ENCODE peak calls at places on chromosomes 4 and X, in four cellular contexts. Y, G, H and C are unnamed samples.

GRCh38 chr4:141684785-141685184 is 48.4 kb downstream of the IL15 start:
- DNase-seq in Y (peak), G (no peak), H (no peak), C (no peak)

GRCh38 chr4:1749370-1749769 is 28.0 kb downstream of the TACC3 start:
- DNase-seq in Y (no peak), G (no peak), H (no peak), C (no peak)

GRCh38 chr4:17236686-17237085 is 275.2 kb downstream of the QDPR start:
- DNase-seq in Y (peak), G (no peak), H (no peak), C (no peak)

GRCh38 chr4:176187610-176188009 is 7.8 kb downstream of the SPATA4 start:
- DNase-seq in Y (peak), G (no peak), H (peak), C (no peak)

GRCh38 chrX:15988661-15989603 is 134.3 kb upstream of the AP1S2 start:
- DNase-seq in Y (peak), G (no peak), H (no peak), C (no peak)

GRCh38 chrX:29662101-29662500 is 553.3 kb upstream of the MAGEB2 start:
- DNase-seq in Y (peak), G (no peak), H (peak), C (no peak)

GRCh38 chr4:145618912-145619638 is at the start of gene MMAA:
- DNase-seq in Y (peak), G (peak), H (peak), C (peak)

GRCh38 chr4:172786039-172786792 is 382.4 kb upstream of the GALNT7 start:
- DNase-seq in Y (peak), G (no peak), H (peak), C (no peak)

GRCh38 chr4:1578301-1578781 is 105.8 kb downstream of the FAM53A start:
- DNase-seq in Y (no peak), G (peak), H (no peak), C (no peak)

GRCh38 chrX:47619486-47620302 is at the start of gene SYN1:
- DNase-seq in Y (peak), G (peak), H (no peak), C (peak)

GRCh38 chrX:67050760-67051159 is 411.9 kb upstream of the EDA2R start:
- DNase-seq in Y (no peak), G (no peak), H (no peak), C (no peak)

GRCh38 chr4:997375-998071 is 4.3 kb upstream of the SLC26A1 start:
- DNase-seq in Y (no peak), G (peak), H (no peak), C (no peak)

GRCh38 chr4:74886490-74886889 is 46.4 kb upstream of the PARM1 start:
- DNase-seq in Y (peak), G (no peak), H (peak), C (no peak)

GRCh38 chr4:40214661-40215418 is 18.0 kb downstream of the RHOH start:
- DNase-seq in Y (no peak), G (no peak), H (no peak), C (no peak)

GRCh38 chr4:5050520-5050955 is 742 bp upstream of the STK32B start:
- DNase-seq in Y (peak), G (no peak), H (no peak), C (no peak)

GRCh38 chrX:2679534-2680485 is 11.3 kb upstream of the CD99 start:
- DNase-seq in Y (peak), G (no peak), H (no peak), C (no peak)

GRCh38 chr4:79528241-79528706 is 120.2 kb upstream of the GK2 start:
- DNase-seq in Y (no peak), G (no peak), H (peak), C (no peak)

GRCh38 chr4:5142726-5143125 is 91.4 kb downstream of the STK32B start:
- DNase-seq in Y (peak), G (no peak), H (no peak), C (no peak)

GRCh38 chrX:101659601-101660063 is at the start of gene ARMCX2:
- DNase-seq in Y (peak), G (no peak), H (no peak), C (no peak)

GRCh38 chrX:7191681-7192110 is 43.7 kb upstream of the PUDP start:
- DNase-seq in Y (peak), G (no peak), H (no peak), C (no peak)

GRCh38 chr4:169117591-169118081 is 107.6 kb upstream of the CBR4 start:
- DNase-seq in Y (peak), G (no peak), H (no peak), C (no peak)

GRCh38 chr4:182968917-182969650 is 51.9 kb upstream of the DCTD start:
- DNase-seq in Y (no peak), G (no peak), H (no peak), C (no peak)

GRCh38 chrX:103357871-103358270 is 1.6 kb downstream of the TCEAL9 start:
- DNase-seq in Y (no peak), G (no peak), H (no peak), C (no peak)
- H3K27ac ChIP-seq in Y (no peak), G (no peak), H (peak), C (no peak)

GRCh38 chr4:46946914-46947313 is 37.9 kb upstream of the COX7B2 start:
- DNase-seq in Y (peak), G (no peak), H (no peak), C (no peak)
- H3K27ac ChIP-seq in Y (no peak), G (no peak), H (no peak), C (no peak)

GRCh38 chr4:15653864-15654391 is 1.2 kb downstream of the FBXL5 start:
- DNase-seq in Y (peak), G (no peak), H (no peak), C (no peak)

GRCh38 chr4:15651682-15652081 is 3.5 kb downstream of the FBXL5 start:
- DNase-seq in Y (peak), G (peak), H (no peak), C (no peak)

GRCh38 chr4:15652191-15652590 is 3.0 kb downstream of the FBXL5 start:
- DNase-seq in Y (peak), G (no peak), H (no peak), C (no peak)

GRCh38 chr4:15654556-15655222 is 468 bp downstream of the FBXL5 start:
- DNase-seq in Y (peak), G (peak), H (no peak), C (peak)

DNA sequence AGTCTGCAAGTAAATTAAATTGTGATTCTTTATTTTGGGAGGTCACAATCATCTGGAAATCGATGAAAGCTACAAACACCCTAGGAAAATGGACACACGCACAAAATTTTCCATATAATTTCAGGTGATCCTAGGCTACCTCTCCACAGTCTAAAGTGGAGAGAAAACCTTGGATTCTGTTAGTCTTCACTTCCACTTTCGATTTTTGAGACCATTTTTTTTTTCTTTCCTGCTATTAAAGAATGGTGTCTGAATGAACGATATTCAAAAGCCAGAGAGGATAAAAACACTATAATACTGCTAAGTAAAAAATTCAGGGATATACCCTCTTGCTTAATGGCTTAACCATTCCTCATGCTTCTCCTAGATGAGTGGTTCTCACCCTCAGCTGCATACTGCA is 1.7 kb downstream of the FBXL5 start:
- DNase-seq in Y (no peak), G (no peak), H (no peak), C (no peak)
- H3K27ac ChIP-seq in Y (peak), G (peak), H (peak), C (no peak)

DNA sequence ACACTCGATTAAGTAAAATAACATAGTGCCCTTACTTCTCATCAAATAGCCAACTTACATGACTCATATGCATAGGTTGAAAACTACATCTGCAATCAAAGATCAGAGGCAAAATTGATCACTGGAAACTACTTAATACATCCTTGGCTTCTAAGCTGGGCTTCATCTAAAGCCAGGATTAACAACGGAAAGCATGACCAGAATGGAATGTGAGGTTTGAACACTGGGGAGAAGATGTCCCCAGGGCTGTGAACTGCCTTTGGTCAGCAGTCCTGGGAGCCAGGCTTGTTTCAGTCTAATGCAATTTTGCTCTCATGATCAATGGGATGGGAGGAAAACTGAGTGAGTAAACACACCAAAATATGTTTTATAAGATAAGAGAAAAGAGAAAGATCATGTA is 192.5 kb upstream of the TTC29 start:
- DNase-seq in Y (peak), G (no peak), H (no peak), C (no peak)
- H3K27ac ChIP-seq in Y (no peak), G (no peak), H (no peak), C (no peak)

DNA sequence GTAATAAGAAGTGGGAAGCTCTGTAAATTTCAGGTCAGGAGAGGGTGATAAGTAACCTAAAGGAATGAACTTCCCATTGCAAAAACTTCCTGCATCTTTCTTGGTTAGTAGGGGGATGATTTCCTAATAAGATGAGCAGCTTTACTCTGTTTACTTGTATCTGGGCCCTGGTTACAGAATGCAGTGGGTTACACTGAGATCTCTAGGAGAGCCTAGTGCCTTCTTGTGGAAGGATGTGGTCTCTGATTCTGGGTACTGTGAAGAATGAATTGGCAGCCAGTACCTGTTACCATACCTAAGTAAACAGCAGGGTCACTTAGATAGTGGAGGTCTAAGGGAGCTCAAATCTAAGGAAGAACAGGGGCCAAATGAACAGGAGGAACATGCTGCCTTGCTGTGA is 320.6 kb downstream of the ARHGAP10 start:
- DNase-seq in Y (peak), G (peak), H (no peak), C (peak)
- H3K27ac ChIP-seq in Y (no peak), G (peak), H (no peak), C (peak)

DNA sequence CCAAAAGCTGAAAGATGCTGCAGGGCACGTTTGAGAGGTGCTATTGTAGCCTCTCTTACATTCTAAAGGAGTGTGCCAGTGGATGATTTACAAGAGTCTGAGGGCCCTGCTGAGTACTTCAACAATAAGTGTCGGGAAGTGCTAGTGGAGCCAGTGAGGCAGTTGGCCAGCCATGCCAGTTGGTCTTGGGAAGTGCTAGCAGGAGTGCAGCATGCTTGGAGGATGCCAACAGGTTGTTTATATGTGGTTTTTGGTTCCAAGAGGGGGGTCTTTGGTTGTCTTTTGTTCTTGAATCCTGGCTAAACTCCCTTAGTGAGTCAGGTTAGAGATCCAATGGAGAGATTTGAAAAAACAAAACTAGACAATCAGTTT is 335.3 kb downstream of the PABPC4L start:
- DNase-seq in Y (peak), G (no peak), H (no peak), C (no peak)
- H3K27ac ChIP-seq in Y (peak), G (no peak), H (no peak), C (no peak)

GRCh38 chr4:6191448-6192130 is 8.8 kb downstream of the JAKMIP1 start:
- DNase-seq in Y (no peak), G (no peak), H (no peak), C (no peak)

GRCh38 chr4:6195602-6196319 is 4.6 kb downstream of the JAKMIP1 start:
- DNase-seq in Y (no peak), G (no peak), H (no peak), C (no peak)

GRCh38 chr4:6194458-6195195 is 5.7 kb downstream of the JAKMIP1 start:
- DNase-seq in Y (no peak), G (no peak), H (no peak), C (no peak)

GRCh38 chr4:6192245-6192644 is 8.1 kb downstream of the JAKMIP1 start:
- DNase-seq in Y (no peak), G (no peak), H (no peak), C (no peak)

DNA sequence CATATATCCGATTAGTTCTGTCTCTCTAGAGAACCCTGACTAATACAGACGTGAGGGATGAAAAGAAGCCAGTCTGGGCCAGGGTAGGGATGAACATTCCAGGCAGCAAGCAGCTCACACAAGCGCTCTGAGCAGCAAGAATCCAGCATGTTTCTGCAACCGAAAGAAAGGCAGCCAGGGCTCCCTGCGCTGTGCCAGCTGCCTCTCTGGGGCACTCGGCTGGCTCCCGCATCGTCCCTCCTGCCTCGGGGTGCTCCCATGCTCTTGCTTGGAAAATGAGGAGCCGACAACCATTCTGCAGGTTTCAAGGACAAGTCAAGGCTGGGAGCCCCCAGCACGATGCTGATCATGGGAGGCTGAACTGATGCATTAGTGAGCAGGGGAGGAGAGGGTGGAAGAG is 7.0 kb downstream of the JAKMIP1 start:
- DNase-seq in Y (no peak), G (no peak), H (no peak), C (no peak)
- H3K27ac ChIP-seq in Y (no peak), G (no peak), H (no peak), C (no peak)